ENCODE peak calls at places on chromosomes 3 and 15, in nine cellular contexts. A is A549; T is ELR; H is activated naive CD8-positive, alpha-beta T cell treated with anti-CD3 and anti-CD28 coated beads, Interleukin-2, amount 50 U/mL, for 24 hours; V is stimulated activated CD4-positive, alpha-beta T cell treated with anti-CD3 and anti-CD28 coated beads, Interleukin-4, amount 100 ng/mL, for 24 hours; C is SK-MEL-5; Z is omental fat pad; Q is right atrium auricular region; P is germinal center. R is an unnamed sample.

GRCh38 chr3:58529516-58530353 is 7.3 kb downstream of the ACOX2 start:
- DNase-seq in T (peak; percentile 29), A (no peak), H (peak; percentile 22), C (peak; percentile 67), V (no peak), Z (no peak), Q (peak; percentile 58), P (no peak), R (peak; percentile 79)

GRCh38 chr3:159861369-159861987 is 127.2 kb upstream of the IL12A start:
- DNase-seq in H (no peak), A (no peak), C (no peak), Q (no peak), V (no peak), T (peak; percentile 36), Z (no peak), P (no peak), R (no peak)

GRCh38 chr15:41490355-41490754 is 3.3 kb upstream of the ITPKA start:
- DNase-seq in A (peak; percentile 54), C (no peak), Q (no peak), Z (no peak), T (peak; percentile 98), P (no peak), H (no peak), V (peak; percentile 40), R (no peak)

GRCh38 chr15:30649952-30650929 is 24.3 kb downstream of the ARHGAP11B start:
- DNase-seq in Z (no peak), A (no peak), T (peak; percentile 76), C (peak; percentile 11), V (no peak), H (no peak), Q (no peak), P (peak; percentile 21), R (no peak)

GRCh38 chr15:31352283-31352880 is 25.7 kb downstream of the KLF13 start:
- DNase-seq in C (no peak), T (no peak), A (no peak), H (no peak), V (no peak), Q (no peak), Z (no peak), P (no peak), R (no peak)

GRCh38 chr3:5762506-5762905 is 575.0 kb downstream of the EDEM1 start:
- DNase-seq in C (no peak), Q (no peak), V (no peak), Z (no peak), P (no peak), H (no peak), T (no peak), A (no peak), R (no peak)

GRCh38 chr15:101641894-101642293 is 10.3 kb downstream of the TM2D3 start:
- DNase-seq in C (peak; percentile 10), Q (no peak), P (peak; percentile 34), V (no peak), Z (no peak), T (no peak), A (no peak), H (no peak), R (no peak)

GRCh38 chr3:142916611-142917010 is 27.7 kb upstream of the PCOLCE2 start:
- DNase-seq in P (no peak), Z (no peak), Q (no peak), C (no peak), T (peak; percentile 43), V (no peak), A (no peak), H (no peak), R (no peak)

GRCh38 chr3:126179825-126180476 is 435 bp downstream of the ALDH1L1 start:
- DNase-seq in A (no peak), T (no peak), P (no peak), V (no peak), C (no peak), H (no peak), Q (peak; percentile 76), Z (no peak), R (no peak)

GRCh38 chr3:131396170-131396569 is 14.6 kb downstream of the NUDT16 start:
- DNase-seq in Q (no peak), V (no peak), H (no peak), C (no peak), Z (no peak), P (no peak), T (no peak), A (no peak), R (no peak)

GRCh38 chr3:120615863-120616599 is 19.9 kb downstream of the NDUFB4 start:
- DNase-seq in Q (peak; percentile 60), T (peak; percentile 92), P (no peak), V (no peak), Z (no peak), C (no peak), H (no peak), A (no peak), R (no peak)

GRCh38 chr15:83983634-83984458 is 251.7 kb upstream of the GOLGA6L4 start:
- DNase-seq in H (no peak), Z (no peak), T (no peak), C (no peak), P (peak; percentile 44), V (no peak), Q (no peak), A (no peak), R (no peak)

GRCh38 chr3:73236867-73237266 is 175.4 kb downstream of the EBLN2 start:
- DNase-seq in T (no peak), P (no peak), Q (no peak), A (no peak), Z (no peak), C (no peak), V (no peak), H (no peak), R (no peak)

GRCh38 chr3:135907422-135908165 is 57.9 kb upstream of the PPP2R3A start:
- DNase-seq in P (no peak), V (no peak), C (no peak), H (no peak), T (no peak), Z (no peak), Q (no peak), A (no peak), R (no peak)

GRCh38 chr3:52237659-52238172 is 1.2 kb downstream of the TWF2 start:
- DNase-seq in P (no peak), C (peak; percentile 45), V (no peak), H (no peak), Z (no peak), T (peak; percentile 93), A (peak; percentile 92), Q (peak; percentile 93), R (no peak)

GRCh38 chr15:40590635-40591105 is 3.4 kb upstream of the KNL1 start:
- DNase-seq in C (no peak), T (no peak), Z (no peak), A (no peak), P (no peak), H (no peak), V (no peak), Q (no peak), R (no peak)

GRCh38 chr15:51759557-51760070 is 8.2 kb downstream of the TMOD2 start:
- DNase-seq in V (no peak), P (no peak), T (peak; percentile 57), Z (no peak), C (peak; percentile 87), A (no peak), H (no peak), Q (no peak), R (no peak)

GRCh38 chr3:126124148-126124868 is 40.4 kb upstream of the SLC41A3 start:
- DNase-seq in T (no peak), Z (no peak), V (no peak), C (no peak), H (no peak), Q (no peak), P (no peak), A (no peak), R (peak; percentile 73)

GRCh38 chr3:172065967-172066762 is 26.8 kb downstream of the FNDC3B start:
- DNase-seq in Z (no peak), C (peak; percentile 36), P (no peak), T (no peak), A (peak; percentile 19), Q (no peak), V (no peak), H (no peak), R (no peak)

GRCh38 chr3:114675104-114675503 is 381.3 kb downstream of the TIGIT start:
- DNase-seq in C (no peak), Z (no peak), P (no peak), Q (no peak), V (no peak), A (no peak), H (no peak), T (no peak), R (no peak)

R was measured in osteocyte.